ENCODE peak calls at places on chromosomes 11 and 22, in five cellular contexts. O is effector memory CD4-positive, alpha-beta T cell; A is fibroblast of lung; W is psoas muscle; N is aorta. H is an unnamed sample. For H3K4me1 and H3K27me3, the result is how much of the 10 kb centered on the place peaks cover.

GRCh38 chr11:15073361-15074205 is at the start of gene CALCB:
- DNase-seq in N (peak), A (peak), O (no peak), W (no peak), H (peak)

GRCh38 chr11:2570841-2571597 is 126.2 kb downstream of the KCNQ1 start:
- DNase-seq in N (peak), W (peak), O (no peak), A (no peak), H (no peak)

GRCh38 chr11:57305523-57305922 is 19.2 kb downstream of the TNKS1BP1 start:
- DNase-seq in W (no peak), N (no peak), A (no peak), O (no peak), H (no peak)

GRCh38 chr11:128315933-128316332 is 271.4 kb downstream of the ETS1 start:
- DNase-seq in W (no peak), A (no peak), O (no peak), N (no peak), H (no peak)

GRCh38 chr11:68214173-68215086 is 1.3 kb upstream of the KMT5B start:
- DNase-seq in A (no peak), O (no peak), N (peak), W (peak), H (peak)

GRCh38 chr11:7031346-7031957 is 11.2 kb downstream of the NLRP14 start:
- DNase-seq in O (no peak), W (no peak), N (no peak), A (no peak), H (no peak)

GRCh38 chr11:59173964-59174663 is 2.2 kb downstream of the DTX4 start:
- DNase-seq in O (no peak), W (no peak), A (peak), N (no peak), H (peak)

GRCh38 chr11:8016396-8016949 is 29.3 kb downstream of the EIF3F start:
- DNase-seq in A (peak), W (no peak), N (no peak), O (no peak), H (no peak)

GRCh38 chr11:85385561-85385960 is 241.6 kb downstream of the DLG2 start:
- DNase-seq in A (no peak), O (no peak), W (no peak), N (no peak), H (no peak)

GRCh38 chr11:7564803-7565202 is 51.0 kb downstream of the PPFIBP2 start:
- DNase-seq in A (no peak), W (no peak), O (no peak), N (no peak), H (no peak)

GRCh38 chr11:113475160-113475761 is at the start of gene DRD2:
- DNase-seq in O (no peak), W (no peak), N (no peak), A (peak), H (peak)

GRCh38 chr22:22022255-22022840 is 39.8 kb upstream of the TOP3B start:
- DNase-seq in A (no peak), N (no peak), W (no peak), O (no peak), H (no peak)

GRCh38 chr11:122207505-122207904 is 91.5 kb upstream of the BLID start:
- DNase-seq in W (no peak), O (no peak), A (peak), N (peak), H (no peak)

GRCh38 chr11:126328001-126328390 is 24.1 kb downstream of the DCPS start:
- DNase-seq in N (peak), W (no peak), O (no peak), A (no peak), H (peak)

GRCh38 chr11:116930177-116930576 is 92.8 kb upstream of the APOA1 start:
- DNase-seq in A (peak), N (no peak), W (no peak), O (peak), H (no peak)

GRCh38 chr11:15947681-15948648 is 408.4 kb downstream of the SOX6 start:
- DNase-seq in N (no peak), O (no peak), W (no peak), A (no peak), H (no peak)

GRCh38 chr11:96869207-96869606 is 479.4 kb downstream of the JRKL start:
- DNase-seq in N (no peak), O (no peak), W (no peak), A (peak), H (no peak)

GRCh38 chr11:14119357-14119756 is 156.8 kb downstream of the SPON1 start:
- DNase-seq in W (no peak), A (no peak), O (no peak), N (no peak), H (no peak)

GRCh38 chr22:42868751-42869251 is 11.7 kb upstream of the ARFGAP3 start:
- DNase-seq in A (peak), N (peak), O (no peak), W (peak), H (peak)

GRCh38 chr11:47552581-47553416 is at the start of gene CELF1:
- DNase-seq in O (peak), W (peak), A (peak), N (peak), H (peak)

GRCh38 chr22:30982501-30982900 is 13.4 kb downstream of the TUG1 start:
- DNase-seq in W (no peak), A (no peak), N (no peak), O (no peak), H (no peak)

GRCh38 chr22:39123811-39124668 is 27.0 kb downstream of the APOBEC3H start:
- DNase-seq in N (no peak), A (no peak), W (no peak), O (no peak), H (no peak)

GRCh38 chr11:121654506-121655480 is 202.0 kb upstream of the SORL1-AS1 start:
- DNase-seq in O (no peak), N (no peak), W (no peak), A (peak), H (no peak)

GRCh38 chr11:129911298-129911697 is 15.9 kb upstream of the NFRKB start:
- DNase-seq in N (no peak), W (no peak), A (peak), O (no peak), H (no peak)

GRCh38 chr22:44085743-44086741 is 61.9 kb downstream of the PARVB start:
- DNase-seq in A (peak), N (no peak), W (peak), O (no peak), H (peak)

GRCh38 chr11:32821917-32822560 is 7.7 kb upstream of the PRRG4 start:
- DNase-seq in N (no peak), A (no peak), W (no peak), O (no peak), H (no peak)

GRCh38 chr11:70159612-70160570 is 43.2 kb upstream of the FADD start:
- DNase-seq in N (peak), W (no peak), O (no peak), A (peak), H (peak)

GRCh38 chr22:25219948-25220442 is 556 bp downstream of the CRYBB2 start:
- DNase-seq in A (no peak), W (no peak), N (no peak), O (no peak), H (no peak)

GRCh38 chr11:34513674-34513995 is at the start of gene ELF5:
- DNase-seq in W (no peak), O (no peak), N (no peak), A (no peak), H (no peak)

GRCh38 chr11:17905477-17905876 is 107.4 kb downstream of the SERGEF start:
- DNase-seq in O (no peak), W (no peak), A (no peak), N (no peak), H (no peak)

GRCh38 chr11:17846852-17847453 is 112.4 kb downstream of the KCNC1 start:
- DNase-seq in W (peak), N (no peak), O (no peak), A (peak), H (no peak)

GRCh38 chr11:67289226-67289650 is at the start of gene ANKRD13D:
- DNase-seq in N (no peak), W (no peak), A (no peak), O (no peak), H (no peak)

GRCh38 chr11:77879218-77879617 is 58.3 kb downstream of the AAMDC start:
- DNase-seq in A (peak), W (peak), O (no peak), N (peak), H (no peak)

GRCh38 chr11:2175659-2176058 is 4.0 kb upstream of the TH start:
- DNase-seq in A (peak), N (no peak), O (no peak), W (no peak), H (peak)

GRCh38 chr11:125337836-125338235 is 158.2 kb downstream of the FEZ1 start:
- DNase-seq in W (no peak), A (peak), N (no peak), O (no peak), H (no peak)

GRCh38 chr11:98616256-98616655 is 404.5 kb upstream of the CNTN5 start:
- DNase-seq in A (no peak), N (no peak), O (no peak), W (no peak), H (no peak)

GRCh38 chr22:40485813-40486610 is 115.6 kb downstream of the SGSM3 start:
- DNase-seq in O (no peak), A (peak), N (no peak), W (peak), H (no peak)

GRCh38 chr22:40484906-40485660 is 114.7 kb downstream of the SGSM3 start:
- DNase-seq in W (no peak), A (peak), O (no peak), N (no peak), H (no peak)

GRCh38 chr22:40486962-40487602 is 116.7 kb downstream of the SGSM3 start:
- DNase-seq in W (no peak), O (no peak), N (no peak), A (no peak), H (no peak)

GRCh38 chr22:40491990-40492631 is 121.7 kb downstream of the SGSM3 start:
- DNase-seq in N (no peak), O (no peak), W (no peak), A (peak), H (no peak)

GRCh38 chr22:40487663-40488249 is 117.4 kb downstream of the SGSM3 start:
- DNase-seq in A (peak), N (no peak), O (no peak), W (no peak), H (no peak)
- H3K4me1 ChIP-seq in A (under half), N (under half), O (under half), W (half or more), H (under half)

GRCh38 chr11:64489831-64490441 is 101.1 kb upstream of the SLC22A12 start:
- DNase-seq in O (no peak), N (peak), A (peak), W (peak), H (peak)

GRCh38 chr11:64482588-64482987 is 108.4 kb upstream of the SLC22A12 start:
- DNase-seq in A (no peak), W (no peak), O (no peak), N (no peak), H (no peak)

GRCh38 chr11:64485077-64485476 is 105.9 kb upstream of the SLC22A12 start:
- DNase-seq in N (no peak), A (no peak), O (no peak), W (no peak), H (no peak)

DNA sequence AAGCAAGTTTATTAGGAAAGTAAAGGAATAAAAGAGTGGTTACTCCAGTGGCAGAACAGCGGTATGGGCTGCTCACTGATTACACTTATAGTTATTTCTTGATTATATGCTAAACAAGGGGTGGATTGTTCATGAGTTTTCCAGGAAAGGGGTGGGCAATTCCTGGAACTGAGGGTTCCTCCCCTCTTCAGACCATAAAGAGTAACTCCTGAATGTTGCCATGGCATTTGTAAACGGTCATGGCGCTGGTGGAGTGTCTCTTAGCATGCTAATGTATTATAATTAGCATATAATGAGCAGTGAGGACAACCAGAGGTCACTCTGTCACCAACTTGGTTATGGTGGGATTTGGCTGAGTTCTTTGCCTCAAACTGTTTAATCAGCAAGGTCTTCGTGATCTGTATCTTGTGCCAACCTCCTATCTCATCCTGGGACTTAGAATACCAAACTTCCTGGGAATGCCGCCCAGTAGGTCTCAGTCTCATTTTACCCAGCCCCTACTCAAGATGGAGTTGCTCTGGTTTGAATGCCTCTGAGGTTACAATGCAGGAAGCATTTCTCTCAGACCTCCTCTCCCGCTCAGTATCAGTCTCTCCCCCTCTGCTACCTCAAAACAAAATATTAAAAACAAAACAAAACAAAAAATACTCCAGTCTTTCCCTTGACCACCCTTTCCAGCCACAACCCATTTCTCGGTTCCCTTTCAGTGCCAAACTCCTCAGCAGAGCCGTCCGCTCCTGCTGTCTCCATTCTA is 106.5 kb upstream of the SLC22A12 start:
- DNase-seq in A (no peak), W (no peak), O (no peak), N (no peak), H (no peak)
- H3K27me3 ChIP-seq in A (under half), W (under half), O (under half), N (under half), H (under half)

DNA sequence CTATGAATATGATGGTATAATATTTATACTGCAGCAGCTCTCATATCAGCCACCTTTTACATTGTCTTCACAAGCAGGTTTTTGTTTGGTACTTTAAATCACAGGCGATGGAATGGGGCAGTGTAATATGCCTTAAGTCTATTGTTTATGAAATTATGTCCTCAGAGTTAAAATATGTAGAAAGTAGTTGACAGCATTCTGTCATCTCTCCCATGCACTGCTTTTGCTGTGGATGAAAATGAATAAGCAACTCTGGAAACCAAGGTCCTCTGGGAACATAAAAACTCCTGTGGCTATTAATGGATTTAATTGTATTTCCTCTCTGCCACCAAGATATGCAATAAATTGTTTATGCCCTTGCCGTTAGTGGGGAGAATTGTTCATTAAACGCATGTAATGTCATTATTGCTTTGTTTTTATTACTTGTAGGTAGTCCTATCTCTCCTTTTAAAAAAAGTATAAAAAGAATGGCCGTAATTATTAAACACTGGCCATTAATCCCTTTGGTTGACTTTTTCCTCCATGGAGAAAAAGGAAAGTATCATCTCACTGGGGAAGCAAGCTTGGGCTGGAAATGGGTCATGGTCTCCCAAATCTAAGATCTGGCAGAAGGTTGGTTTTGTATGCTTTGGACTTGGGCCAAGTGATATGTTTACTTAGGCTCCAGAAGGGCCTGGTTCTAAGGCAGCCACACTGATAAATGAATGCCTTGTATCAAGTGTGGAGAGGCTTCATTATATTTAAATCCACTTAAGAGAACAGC is 13.0 kb downstream of the PACS1 start:
- DNase-seq in A (peak), N (no peak), O (no peak), W (no peak), H (no peak)
- H3K4me1 ChIP-seq in A (under half), N (under half), O (half or more), W (under half), H (under half)

GRCh38 chr22:45969414-45969799 is 7.6 kb downstream of the WNT7B start:
- DNase-seq in W (no peak), O (no peak), N (no peak), A (no peak), H (no peak)
- H3K27me3 ChIP-seq in W (under half), O (under half), N (under half), A (under half), H (under half)

DNA sequence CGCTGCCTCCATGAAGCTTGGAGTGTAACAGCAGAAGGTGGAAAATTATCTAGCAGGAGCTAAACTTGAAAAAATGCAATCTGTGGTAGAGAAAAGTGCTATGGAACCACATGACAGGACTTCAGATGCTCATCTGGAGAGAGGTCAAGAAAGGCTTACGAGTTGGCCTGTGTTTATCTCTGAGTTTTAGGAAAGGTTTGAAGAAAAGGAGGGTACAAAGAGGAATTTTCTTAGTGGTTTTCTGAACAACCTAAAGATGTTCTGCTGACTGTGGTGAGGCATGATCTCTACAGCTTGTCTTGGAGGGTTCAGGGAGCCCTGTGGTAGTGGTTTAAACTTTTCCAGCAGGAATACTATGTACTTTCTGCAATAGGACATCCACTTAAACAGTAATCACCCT is 8.3 kb downstream of the FJX1 start:
- DNase-seq in W (no peak), O (no peak), A (no peak), N (no peak), H (no peak)
- H3K4me1 ChIP-seq in W (under half), O (under half), A (under half), N (under half), H (under half)

GRCh38 chr22:19888131-19888746 is 33.6 kb upstream of the GNB1L start:
- DNase-seq in N (peak), A (no peak), O (no peak), W (peak), H (no peak)
- H3K27me3 ChIP-seq in N (under half), A (under half), O (under half), W (under half), H (under half)

GRCh38 chr11:75143420-75143731 is 7.5 kb upstream of the SLCO2B1 start:
- DNase-seq in O (no peak), N (no peak), A (no peak), W (no peak), H (no peak)
- H3K4me1 ChIP-seq in O (under half), N (under half), A (under half), W (under half), H (under half)

DNA sequence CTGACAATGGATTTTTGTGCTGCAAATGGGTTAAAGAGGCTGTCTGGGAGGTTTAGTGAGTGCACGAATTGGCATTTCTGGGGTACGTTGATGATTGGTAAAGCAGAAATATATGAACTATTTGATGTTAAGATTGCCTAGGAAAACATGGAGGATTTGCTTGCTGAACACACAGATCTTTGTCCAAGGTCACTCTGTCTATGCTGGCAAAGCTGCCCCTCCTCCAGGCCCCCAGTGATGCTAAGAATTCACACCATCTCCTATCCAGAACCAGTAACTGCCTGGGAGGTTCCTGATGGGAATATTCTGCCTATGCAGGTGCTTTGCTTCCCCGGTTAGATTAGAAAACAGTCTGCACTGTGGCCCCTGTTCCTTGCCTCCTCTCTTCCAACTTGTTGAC is 5.8 kb downstream of the MTNR1B start:
- DNase-seq in O (no peak), W (no peak), A (no peak), N (no peak), H (no peak)
- H3K27me3 ChIP-seq in O (under half), W (under half), A (under half), N (under half), H (under half)

DNA sequence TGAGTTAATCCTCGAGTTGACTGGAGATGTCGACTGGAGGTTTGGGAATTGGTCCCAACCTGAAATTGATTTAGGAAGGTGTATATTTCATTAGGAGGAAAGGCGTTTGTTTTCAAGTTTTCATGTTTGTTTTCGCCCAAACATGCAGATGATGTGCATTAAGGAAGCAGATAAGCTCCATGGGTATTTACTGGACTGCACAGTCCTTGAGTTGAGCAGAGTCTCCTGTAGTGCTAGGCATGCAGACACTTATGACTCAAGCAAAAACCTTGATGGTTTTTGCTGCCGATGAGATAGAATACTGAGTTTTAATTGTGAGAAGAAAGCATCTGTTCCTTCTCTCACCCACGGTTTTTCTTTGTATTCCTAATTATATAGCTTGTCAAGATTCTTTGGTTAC is 27.9 kb downstream of the CABIN1 start:
- DNase-seq in O (no peak), W (no peak), A (peak), N (no peak), H (no peak)
- H3K4me1 ChIP-seq in O (under half), W (under half), A (under half), N (under half), H (under half)

GRCh38 chr11:72243567-72244316 is at the start of gene PHOX2A:
- DNase-seq in W (no peak), N (no peak), O (no peak), A (no peak), H (peak)
- H3K27me3 ChIP-seq in W (under half), N (under half), O (half or more), A (half or more), H (under half)

H was measured in pancreas.